ENCODE peak calls at places on chromosomes 7 and 10, in seven cellular contexts. C is psoas muscle, E is HCEC 1CT, I is NCI-H226, Y is GM10248, D is stromal cell of bone marrow, P is Peyer's patch. N is an unnamed sample.
A peak's percentile ranks its signal among the peaks of the same experiment; 100 is the strongest.

GRCh38 chr7:44276571-44277101 is 48.8 kb downstream of the CAMK2B start:
- DNase-seq in P (peak; percentile 39), E (no peak), D (no peak), I (no peak), C (peak; percentile 33), Y (no peak), N (no peak)

GRCh38 chr7:151803841-151804240 is 73.1 kb downstream of the PRKAG2 start:
- DNase-seq in E (no peak), D (no peak), C (no peak), P (peak; percentile 7), I (no peak), Y (no peak), N (no peak)

GRCh38 chr10:78981970-78982281 is 86.8 kb upstream of the ZMIZ1 start:
- DNase-seq in E (no peak), I (no peak), D (no peak), P (no peak), C (peak; percentile 76), Y (no peak), N (peak; percentile 83)

GRCh38 chr10:50937230-50937907 is 51.9 kb upstream of the A1CF start:
- DNase-seq in E (peak; percentile 39), P (no peak), D (peak; percentile 32), C (no peak), Y (no peak), I (peak; percentile 21), N (no peak)

GRCh38 chr7:40133561-40134427 is 628 bp downstream of the MPLKIP start:
- DNase-seq in Y (no peak), I (no peak), E (peak; percentile 3), D (no peak), C (no peak), P (no peak), N (no peak)

GRCh38 chr10:105803206-105803605 is 1162.1 kb downstream of the SORCS3 start:
- DNase-seq in I (no peak), E (no peak), C (no peak), P (no peak), Y (no peak), D (no peak), N (no peak)

GRCh38 chr7:113710310-113711106 is 208.3 kb downstream of the PPP1R3A start:
- DNase-seq in Y (peak; percentile 46), C (no peak), P (no peak), D (peak; percentile 59), E (peak; percentile 81), I (peak; percentile 65), N (peak; percentile 77)

GRCh38 chr7:155585532-155585895 is 39.2 kb upstream of the CNPY1 start:
- DNase-seq in P (no peak), Y (no peak), D (no peak), C (no peak), E (no peak), I (no peak), N (no peak)

GRCh38 chr10:130261306-130261705 is 125.1 kb downstream of the GLRX3 start:
- DNase-seq in E (no peak), P (no peak), Y (no peak), I (no peak), C (no peak), D (no peak), N (no peak)

GRCh38 chr10:94093286-94093905 is 99.7 kb downstream of the PLCE1 start:
- DNase-seq in E (peak; percentile 44), D (no peak), Y (no peak), C (no peak), P (no peak), I (no peak), N (no peak)

GRCh38 chr10:97520978-97521761 is 22.4 kb downstream of the UBTD1 start:
- DNase-seq in C (no peak), E (no peak), D (no peak), I (no peak), Y (no peak), P (no peak), N (no peak)

GRCh38 chr7:74514131-74514591 is 60.5 kb downstream of the GTF2IRD1 start:
- DNase-seq in C (peak; percentile 72), E (no peak), Y (no peak), I (no peak), P (no peak), D (no peak), N (no peak)

GRCh38 chr10:78332013-78332412 is 298.4 kb downstream of the RPS24 start:
- DNase-seq in C (no peak), E (no peak), I (no peak), D (no peak), P (no peak), Y (no peak), N (peak; percentile 49)

GRCh38 chr7:111744501-111745155 is 182.3 kb upstream of the IMMP2L start:
- DNase-seq in E (peak; percentile 69), I (peak; percentile 40), P (no peak), C (no peak), D (peak; percentile 33), Y (no peak), N (no peak)

GRCh38 chr7:155355176-155355575 is 57.5 kb downstream of the INSIG1 start:
- DNase-seq in Y (no peak), C (peak; percentile 45), D (no peak), E (no peak), I (no peak), P (peak; percentile 40), N (no peak)

GRCh38 chr7:16423761-16424160 is 2.4 kb upstream of the CRPPA start:
- DNase-seq in Y (no peak), D (no peak), P (no peak), I (no peak), E (no peak), C (no peak), N (no peak)

GRCh38 chr10:69515699-69516547 is 57.3 kb downstream of the NEUROG3 start:
- DNase-seq in Y (peak; percentile 86), C (no peak), I (peak; percentile 33), P (peak; percentile 86), E (peak; percentile 61), D (peak; percentile 36), N (peak; percentile 88)

N was measured in islet precursor cell.